ENCODE peak calls at places on chromosomes 11 and 22, in five cellular contexts. One of them, this sample, is unnamed.

GRCh38 chr11:57251491-57252104 is 14.5 kb upstream of the APLNR start:
- DNase-seq in mesendoderm: no peak
- DNase-seq in esophagus squamous epithelium: no peak
- DNase-seq in A549: no peak
- DNase-seq in aorta: no peak
- DNase-seq in this sample: no peak

GRCh38 chr11:75286826-75287465 is 46.4 kb downstream of the TPBGL start:
- DNase-seq in mesendoderm: no peak
- DNase-seq in esophagus squamous epithelium: no peak
- DNase-seq in A549: peak; percentile 25
- DNase-seq in aorta: no peak
- DNase-seq in this sample: no peak

GRCh38 chr11:132471491-132471890 is 1060.8 kb downstream of the OPCML start:
- DNase-seq in mesendoderm: no peak
- DNase-seq in esophagus squamous epithelium: no peak
- DNase-seq in A549: no peak
- DNase-seq in aorta: no peak
- DNase-seq in this sample: no peak

GRCh38 chr11:75626692-75627536 is 41.9 kb downstream of the MAP6 start:
- DNase-seq in mesendoderm: no peak
- DNase-seq in esophagus squamous epithelium: no peak
- DNase-seq in A549: no peak
- DNase-seq in aorta: no peak
- DNase-seq in this sample: no peak

GRCh38 chr11:94574193-94574961 is 7.2 kb downstream of the PIWIL4 start:
- DNase-seq in mesendoderm: no peak
- DNase-seq in esophagus squamous epithelium: no peak
- DNase-seq in A549: no peak
- DNase-seq in aorta: no peak
- DNase-seq in this sample: peak; percentile 16

GRCh38 chr22:31585161-31585859 is 76.7 kb downstream of the PISD start:
- DNase-seq in mesendoderm: peak; percentile 49
- DNase-seq in esophagus squamous epithelium: no peak
- DNase-seq in A549: no peak
- DNase-seq in aorta: no peak
- DNase-seq in this sample: no peak

GRCh38 chr11:69398529-69399492 is 82.7 kb upstream of the LINC01488 start:
- DNase-seq in mesendoderm: peak; percentile 35
- DNase-seq in esophagus squamous epithelium: no peak
- DNase-seq in A549: no peak
- DNase-seq in aorta: peak; percentile 59
- DNase-seq in this sample: peak; percentile 45

GRCh38 chr22:38941488-38941987 is 15.9 kb upstream of the APOBEC3A start:
- DNase-seq in mesendoderm: no peak
- DNase-seq in esophagus squamous epithelium: no peak
- DNase-seq in A549: no peak
- DNase-seq in aorta: no peak
- DNase-seq in this sample: no peak

GRCh38 chr11:67631853-67632174 is 2.1 kb upstream of the NUDT8 start:
- DNase-seq in mesendoderm: no peak
- DNase-seq in esophagus squamous epithelium: no peak
- DNase-seq in A549: no peak
- DNase-seq in aorta: no peak
- DNase-seq in this sample: no peak

GRCh38 chr11:124900464-124900863 is 2.8 kb upstream of the ROBO4 start:
- DNase-seq in mesendoderm: peak; percentile 76
- DNase-seq in esophagus squamous epithelium: no peak
- DNase-seq in A549: peak; percentile 49
- DNase-seq in aorta: no peak
- DNase-seq in this sample: no peak

GRCh38 chr11:77347962-77348361 is 46.5 kb upstream of the GDPD4 start:
- DNase-seq in mesendoderm: no peak
- DNase-seq in esophagus squamous epithelium: no peak
- DNase-seq in A549: no peak
- DNase-seq in aorta: no peak
- DNase-seq in this sample: no peak

GRCh38 chr11:63560506-63561179 is 2.5 kb downstream of the PLAAT2 start:
- DNase-seq in mesendoderm: no peak
- DNase-seq in esophagus squamous epithelium: no peak
- DNase-seq in A549: no peak
- DNase-seq in aorta: peak; percentile 74
- DNase-seq in this sample: no peak

GRCh38 chr11:34269031-34269430 is 88.8 kb downstream of the ABTB2 start:
- DNase-seq in mesendoderm: no peak
- DNase-seq in esophagus squamous epithelium: no peak
- DNase-seq in A549: no peak
- DNase-seq in aorta: no peak
- DNase-seq in this sample: no peak

GRCh38 chr11:117229411-117229810 is 2.5 kb downstream of the PCSK7 start:
- DNase-seq in mesendoderm: no peak
- DNase-seq in esophagus squamous epithelium: no peak
- DNase-seq in A549: no peak
- DNase-seq in aorta: peak; percentile 68
- DNase-seq in this sample: no peak

GRCh38 chr11:79381036-79381435 is 59.8 kb downstream of the TENM4 start:
- DNase-seq in mesendoderm: no peak
- DNase-seq in esophagus squamous epithelium: no peak
- DNase-seq in A549: no peak
- DNase-seq in aorta: no peak
- DNase-seq in this sample: no peak

GRCh38 chr11:125163431-125164011 is 1.0 kb upstream of the PKNOX2 start:
- DNase-seq in mesendoderm: peak; percentile 66
- DNase-seq in esophagus squamous epithelium: no peak
- DNase-seq in A549: no peak
- DNase-seq in aorta: peak; percentile 38
- DNase-seq in this sample: no peak

GRCh38 chr11:75242722-75243600 is 2.4 kb downstream of the TPBGL start:
- DNase-seq in mesendoderm: no peak
- DNase-seq in esophagus squamous epithelium: no peak
- DNase-seq in A549: no peak
- DNase-seq in aorta: peak; percentile 52
- DNase-seq in this sample: no peak

GRCh38 chr11:118076754-118077281 is at the start of gene TMPRSS4:
- DNase-seq in mesendoderm: peak; percentile 51
- DNase-seq in esophagus squamous epithelium: no peak
- DNase-seq in A549: no peak
- DNase-seq in aorta: no peak
- DNase-seq in this sample: peak; percentile 26

GRCh38 chr22:20551805-20552449 is 44.5 kb downstream of the MED15 start:
- DNase-seq in mesendoderm: no peak
- DNase-seq in esophagus squamous epithelium: no peak
- DNase-seq in A549: no peak
- DNase-seq in aorta: peak; percentile 75
- DNase-seq in this sample: peak; percentile 90

GRCh38 chr11:132779487-132779886 is 752.8 kb downstream of the OPCML start:
- DNase-seq in mesendoderm: peak; percentile 51
- DNase-seq in esophagus squamous epithelium: no peak
- DNase-seq in A549: no peak
- DNase-seq in aorta: no peak
- DNase-seq in this sample: no peak

GRCh38 chr11:112062923-112063322 is 10.9 kb downstream of the PIH1D2 start:
- DNase-seq in mesendoderm: no peak
- DNase-seq in esophagus squamous epithelium: no peak
- DNase-seq in A549: no peak
- DNase-seq in aorta: no peak
- DNase-seq in this sample: no peak

GRCh38 chr11:120835601-120836228 is 188.2 kb upstream of the TBCEL start:
- DNase-seq in mesendoderm: peak; percentile 29
- DNase-seq in esophagus squamous epithelium: no peak
- DNase-seq in A549: no peak
- DNase-seq in aorta: no peak
- DNase-seq in this sample: no peak

GRCh38 chr22:42688914-42689275 is 31.8 kb downstream of the A4GALT start:
- DNase-seq in mesendoderm: peak; percentile 80
- DNase-seq in esophagus squamous epithelium: no peak
- DNase-seq in A549: no peak
- DNase-seq in aorta: no peak
- DNase-seq in this sample: peak; percentile 68
- H3K4me1 ChIP-seq in mesendoderm: peaks cover 5% of the 10 kb centered on the region
- H3K4me1 ChIP-seq in esophagus squamous epithelium: peaks cover 34% of the 10 kb centered on the region
- H3K4me1 ChIP-seq in A549: peaks cover 37% of the 10 kb centered on the region
- H3K4me1 ChIP-seq in aorta: peaks cover 7% of the 10 kb centered on the region
- H3K4me1 ChIP-seq in this sample: peaks cover 59% of the 10 kb centered on the region

GRCh38 chr11:373716-374551 is 4.6 kb downstream of the B4GALNT4 start:
- DNase-seq in mesendoderm: no peak
- DNase-seq in esophagus squamous epithelium: no peak
- DNase-seq in A549: no peak
- DNase-seq in aorta: no peak
- DNase-seq in this sample: no peak
- H3K4me3 ChIP-seq in mesendoderm: no peak overlapping the region
- H3K4me3 ChIP-seq in esophagus squamous epithelium: no peak overlapping the region
- H3K4me3 ChIP-seq in A549: no peak overlapping the region
- H3K4me3 ChIP-seq in aorta: no peak overlapping the region
- H3K4me3 ChIP-seq in this sample: no peak overlapping the region

DNA sequence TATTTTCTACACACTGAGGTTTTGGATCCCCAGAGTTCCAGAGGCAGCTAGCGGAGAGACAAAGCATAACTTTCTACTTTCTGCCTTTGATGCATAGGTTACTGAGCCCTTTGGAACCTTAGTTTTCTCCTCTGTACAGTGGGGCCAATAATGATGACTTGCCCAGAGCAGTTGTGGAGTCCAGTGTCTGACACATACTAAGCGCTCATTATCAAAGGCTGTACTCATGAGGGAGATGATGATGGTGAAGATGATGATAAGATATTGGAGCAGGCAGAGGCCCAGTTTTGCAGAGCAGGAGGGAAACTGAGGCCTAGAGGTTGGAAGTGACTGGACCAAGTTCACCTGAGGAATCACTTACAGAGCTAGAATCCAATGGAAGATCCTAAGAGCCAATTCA is 458.0 kb downstream of the MIAT start:
- DNase-seq in mesendoderm: no peak
- DNase-seq in esophagus squamous epithelium: no peak
- DNase-seq in A549: no peak
- DNase-seq in aorta: no peak
- DNase-seq in this sample: no peak
- H3K27ac ChIP-seq in mesendoderm: no peak overlapping the region
- H3K27ac ChIP-seq in esophagus squamous epithelium: no peak overlapping the region
- H3K27ac ChIP-seq in A549: peak overlapping the region; percentile 96
- H3K27ac ChIP-seq in aorta: no peak overlapping the region
- H3K27ac ChIP-seq in this sample: no peak overlapping the region

DNA sequence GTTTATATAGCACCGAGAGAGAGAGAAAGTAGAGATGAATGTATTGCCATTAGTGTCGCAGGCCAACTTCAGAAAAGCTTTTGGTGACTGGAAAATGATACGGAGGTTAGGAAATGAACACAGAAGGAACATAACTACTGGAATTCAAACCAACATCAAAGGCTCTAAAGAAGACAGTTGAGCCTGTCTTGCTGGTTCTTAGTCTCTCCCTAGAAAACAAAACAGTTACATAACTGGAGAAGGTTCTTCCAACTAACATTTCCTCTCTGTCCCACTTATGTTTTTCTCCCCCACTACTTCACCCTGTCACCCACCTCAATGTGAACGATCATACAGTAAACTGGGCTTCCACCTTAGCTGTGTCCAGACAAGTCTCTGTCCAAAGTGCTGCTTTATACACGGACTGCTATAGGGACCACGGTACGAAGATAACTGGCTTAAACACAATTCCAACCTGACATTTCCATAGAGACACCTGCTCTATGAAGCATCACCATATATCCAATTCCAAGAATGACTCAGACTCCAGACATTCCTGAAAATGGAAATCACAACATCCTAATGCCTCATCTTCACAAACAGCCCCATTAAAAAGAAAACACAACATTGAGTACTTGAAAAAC is 85.2 kb upstream of the ARHGAP32 start:
- DNase-seq in mesendoderm: no peak
- DNase-seq in esophagus squamous epithelium: no peak
- DNase-seq in A549: no peak
- DNase-seq in aorta: no peak
- DNase-seq in this sample: no peak
- H3K4me1 ChIP-seq in mesendoderm: peaks cover 2% of the 10 kb centered on the region
- H3K4me1 ChIP-seq in esophagus squamous epithelium: peaks cover 16% of the 10 kb centered on the region
- H3K4me1 ChIP-seq in A549: peaks cover 39% of the 10 kb centered on the region
- H3K4me1 ChIP-seq in aorta: no peaks in the 10 kb centered on the region
- H3K4me1 ChIP-seq in this sample: peaks cover 11% of the 10 kb centered on the region

DNA sequence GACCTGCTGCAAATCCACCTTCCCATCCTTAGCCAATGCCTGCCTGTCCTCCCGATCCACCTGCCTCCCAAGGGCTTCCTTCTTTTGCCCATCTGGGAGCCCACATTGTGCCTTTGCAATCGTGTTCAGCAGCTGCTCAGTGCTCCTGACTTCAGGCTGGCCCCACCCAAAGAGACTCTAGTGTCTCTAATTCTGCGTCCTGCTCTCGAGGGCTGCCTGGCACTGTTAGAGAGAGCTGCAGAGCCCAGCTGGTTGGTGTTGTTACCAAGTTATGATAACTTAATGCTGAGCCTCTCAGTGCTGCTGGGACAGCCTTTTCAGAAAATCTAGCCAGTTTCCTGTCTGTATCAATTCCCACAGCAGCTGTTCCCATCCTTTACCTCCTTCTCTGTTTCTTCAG is 69.1 kb downstream of the MICAL2 start:
- DNase-seq in mesendoderm: no peak
- DNase-seq in esophagus squamous epithelium: no peak
- DNase-seq in A549: no peak
- DNase-seq in aorta: no peak
- DNase-seq in this sample: no peak
- H3K4me3 ChIP-seq in mesendoderm: no peak overlapping the region
- H3K4me3 ChIP-seq in esophagus squamous epithelium: no peak overlapping the region
- H3K4me3 ChIP-seq in A549: no peak overlapping the region
- H3K4me3 ChIP-seq in aorta: no peak overlapping the region
- H3K4me3 ChIP-seq in this sample: no peak overlapping the region

This sample was measured in psoas muscle.